ENCODE peak calls at places on chromosomes 13 and 19, in five cellular contexts. V is foreskin fibroblast; M is CD8-positive, alpha-beta T cell; D is neural crest cell; A is AG10803. X is an unnamed sample.
A peak's percentile ranks its signal among the peaks of the same experiment; 100 is the strongest.

GRCh38 chr19:2820112-2820702 is 539 bp downstream of the ZNF554 start:
- DNase-seq in V (no peak), M (no peak), D (peak; percentile 29), A (no peak), X (peak; percentile 66)

GRCh38 chr13:51714663-51715168 is 89.2 kb downstream of the DHRS12 start:
- DNase-seq in V (peak; percentile 70), M (no peak), D (no peak), A (peak; percentile 62), X (peak; percentile 33)

GRCh38 chr19:4061178-4061682 is 5.5 kb downstream of the ZBTB7A start:
- DNase-seq in V (no peak), M (no peak), D (no peak), A (peak; percentile 61), X (no peak)

GRCh38 chr19:51000981-51001380 is 423 bp downstream of the KLK8 start:
- DNase-seq in V (no peak), M (no peak), D (no peak), A (no peak), X (no peak)

GRCh38 chr13:72437458-72437857 is 290.0 kb downstream of the MZT1 start:
- DNase-seq in V (peak; percentile 1), M (no peak), D (no peak), A (peak; percentile 46), X (no peak)

GRCh38 chr13:67643656-67644055 is 413.5 kb upstream of the PCDH9 start:
- DNase-seq in V (no peak), M (no peak), D (no peak), A (no peak), X (no peak)

GRCh38 chr19:38656171-38656981 is 8.9 kb downstream of the ACTN4 start:
- DNase-seq in V (peak; percentile 77), M (no peak), D (no peak), A (peak; percentile 80), X (no peak)

GRCh38 chr19:46714523-46715106 is 2.3 kb downstream of the PRKD2 start:
- DNase-seq in V (no peak), M (peak; percentile 31), D (no peak), A (no peak), X (peak; percentile 90)

GRCh38 chr13:35812730-35813129 is 318.5 kb downstream of the DCLK1 start:
- DNase-seq in V (no peak), M (no peak), D (no peak), A (no peak), X (no peak)

GRCh38 chr13:98173431-98173921 is 3.6 kb downstream of the RNF113B start:
- DNase-seq in V (peak; percentile 95), M (no peak), D (no peak), A (peak; percentile 100), X (no peak)

GRCh38 chr13:88817560-88817959 is 1146.4 kb downstream of the SLITRK5 start:
- DNase-seq in V (no peak), M (no peak), D (no peak), A (no peak), X (no peak)

GRCh38 chr13:24512208-24513068 is at the start of gene PARP4:
- DNase-seq in V (peak; percentile 79), M (no peak), D (peak; percentile 53), A (peak; percentile 81), X (peak; percentile 86)

GRCh38 chr13:114067381-114067885 is 65.0 kb downstream of the RASA3 start:
- DNase-seq in V (peak; percentile 82), M (no peak), D (no peak), A (peak; percentile 90), X (peak; percentile 76)

GRCh38 chr13:98672947-98673545 is 79.4 kb downstream of the SLC15A1 start:
- DNase-seq in V (peak; percentile 50), M (no peak), D (peak; percentile 49), A (peak; percentile 77), X (peak; percentile 78)

GRCh38 chr13:40094056-40094455 is 438.6 kb downstream of the COG6 start:
- DNase-seq in V (no peak), M (no peak), D (no peak), A (no peak), X (no peak)

GRCh38 chr13:31274345-31274870 is 74.6 kb downstream of the B3GLCT start:
- DNase-seq in V (peak; percentile 65), M (no peak), D (peak; percentile 22), A (peak; percentile 66), X (no peak)

GRCh38 chr13:30312859-30313258 is 5.5 kb upstream of the KATNAL1 start:
- DNase-seq in V (no peak), M (no peak), D (no peak), A (peak; percentile 56), X (no peak)

GRCh38 chr19:50239916-50240585 is 36.6 kb downstream of the MYH14 start:
- DNase-seq in V (no peak), M (no peak), D (no peak), A (no peak), X (no peak)

GRCh38 chr13:109293166-109293565 is 493.2 kb downstream of the IRS2 start:
- DNase-seq in V (no peak), M (no peak), D (no peak), A (no peak), X (no peak)

GRCh38 chr13:68323106-68323505 is 1093.0 kb upstream of the PCDH9 start:
- DNase-seq in V (no peak), M (no peak), D (no peak), A (no peak), X (no peak)

GRCh38 chr13:23321534-23322241 is 111.8 kb downstream of the SACS start:
- DNase-seq in V (peak; percentile 91), M (no peak), D (no peak), A (peak; percentile 93), X (peak; percentile 53)

GRCh38 chr13:33893559-33893958 is 75.6 kb downstream of the RFC3 start:
- DNase-seq in V (no peak), M (no peak), D (no peak), A (no peak), X (no peak)

GRCh38 chr13:19984430-19985218 is 26.1 kb downstream of the ZMYM2 start:
- DNase-seq in V (peak; percentile 19), M (no peak), D (no peak), A (peak; percentile 56), X (peak; percentile 63)

GRCh38 chr19:45834970-45835369 is 19.9 kb upstream of the RSPH6A start:
- DNase-seq in V (no peak), M (no peak), D (no peak), A (no peak), X (no peak)

GRCh38 chr19:13430790-13431582 is 75.3 kb downstream of the CACNA1A start:
- DNase-seq in V (peak; percentile 31), M (peak; percentile 10), D (peak; percentile 44), A (peak; percentile 38), X (peak; percentile 54)

GRCh38 chr13:54949735-54950134 is 1921.1 kb downstream of the OLFM4 start:
- DNase-seq in V (no peak), M (no peak), D (no peak), A (no peak), X (no peak)

DNA sequence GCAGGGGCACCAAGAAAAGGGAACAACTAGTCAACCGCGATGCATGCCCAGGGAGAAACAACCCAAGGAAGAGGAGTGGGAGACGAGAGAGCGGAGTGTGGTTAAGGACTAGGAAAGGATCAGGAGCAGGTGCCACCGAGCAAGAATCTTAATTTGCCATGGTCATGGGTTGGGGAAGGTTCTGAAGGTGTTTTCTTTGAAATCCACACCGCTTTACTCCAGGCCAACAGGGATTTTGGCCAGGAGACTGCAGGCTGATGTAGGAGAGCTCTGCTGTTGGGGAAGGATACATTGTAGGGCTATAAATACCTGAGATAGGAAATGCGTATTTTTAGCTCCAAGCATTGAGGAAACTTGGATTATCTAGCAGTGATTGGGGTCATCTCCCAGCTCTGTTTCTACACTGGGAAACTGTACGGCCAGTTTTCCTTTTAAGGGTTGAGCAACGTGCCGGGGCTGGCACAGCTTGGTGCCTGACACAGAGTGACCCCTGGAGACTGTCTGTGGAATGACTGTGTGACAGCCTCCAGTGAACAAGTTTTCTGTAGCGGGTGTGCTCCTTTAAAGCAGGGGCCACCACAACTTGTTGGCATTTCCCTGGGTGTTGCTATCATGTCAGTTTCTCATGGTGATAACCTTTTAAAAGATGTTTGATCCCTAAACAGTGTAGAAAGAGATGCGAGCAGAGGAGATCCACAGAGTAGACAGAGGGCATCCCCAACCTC is 34.2 kb downstream of the ZNF536 start:
- DNase-seq in V (peak; percentile 18), M (no peak), D (peak; percentile 16), A (peak; percentile 61), X (peak; percentile 32)
- TF ChIP-seq CTCF in V (peak; percentile 29), M (no peak), D (peak; percentile 58), A (peak; percentile 76), X (peak; percentile 33)

DNA sequence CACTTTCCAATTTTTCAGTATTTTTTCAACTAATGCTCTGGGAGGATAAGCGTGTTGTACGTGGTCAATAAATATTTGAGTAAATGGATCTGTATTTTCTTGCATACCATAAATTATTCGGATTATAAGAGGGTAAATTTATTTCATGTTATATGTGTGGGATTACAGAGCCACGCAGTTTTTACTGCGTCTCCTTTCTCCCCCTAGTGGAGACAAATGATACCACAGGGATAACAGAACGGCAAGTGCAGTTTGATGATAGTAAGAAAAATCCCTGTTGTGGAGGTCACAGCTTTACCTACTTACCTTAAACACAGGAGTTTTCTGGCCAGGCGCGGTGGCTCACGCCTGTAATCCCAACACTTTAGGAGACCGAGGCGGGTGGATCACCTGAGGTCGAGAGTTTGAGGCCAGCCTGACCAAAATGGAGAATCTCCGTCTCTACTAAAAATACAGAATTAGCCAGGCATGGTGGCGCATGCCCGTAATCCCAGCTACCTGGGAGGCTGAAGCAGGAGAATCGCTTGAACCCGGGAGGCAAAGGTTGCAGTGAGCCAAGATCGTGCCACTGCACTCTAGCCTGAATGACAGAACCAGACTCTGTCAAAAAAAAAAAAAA is 16.8 kb downstream of the MBD3L2B start:
- DNase-seq in V (peak; percentile 16), M (no peak), D (peak; percentile 10), A (peak; percentile 44), X (peak; percentile 38)
- TF ChIP-seq CTCF in V (peak; percentile 53), M (peak; percentile 72), D (peak; percentile 83), A (peak; percentile 90), X (peak; percentile 50)

DNA sequence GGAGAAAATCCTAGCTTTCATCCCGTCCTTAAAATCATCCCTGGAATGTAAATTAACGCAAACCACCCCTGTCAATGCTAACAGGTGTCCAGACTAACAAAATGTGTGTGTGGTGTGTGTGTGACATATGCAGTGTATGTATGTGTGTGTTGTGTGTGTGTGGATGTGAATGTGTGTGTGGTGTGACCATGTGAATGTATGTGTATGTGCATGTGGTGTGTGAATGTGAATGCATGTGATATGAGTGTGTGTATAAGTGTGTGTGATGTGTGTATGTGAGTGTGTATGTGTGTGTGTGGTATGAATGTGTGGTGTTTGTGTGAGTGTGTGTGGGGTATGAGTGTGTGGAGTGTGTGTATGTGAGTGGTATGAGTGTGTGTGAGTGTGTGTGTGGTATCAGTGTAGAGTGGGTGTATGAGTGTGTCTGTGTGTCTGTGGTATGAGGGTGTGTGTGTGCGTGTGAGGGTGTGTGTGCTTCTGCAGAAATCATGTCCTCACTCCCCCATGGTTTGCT is 190.8 kb downstream of the TEX29 start:
- DNase-seq in V (no peak), M (no peak), D (no peak), A (no peak), X (no peak)
- TF ChIP-seq CTCF in V (no peak), M (no peak), D (no peak), A (no peak), X (no peak)

GRCh38 chr19:41957161-41957837 is 1.8 kb downstream of the RABAC1 start:
- DNase-seq in V (no peak), M (no peak), D (no peak), A (no peak), X (no peak)

GRCh38 chr19:41957838-41958366 is 1.2 kb downstream of the RABAC1 start:
- DNase-seq in V (peak; percentile 78), M (no peak), D (peak; percentile 54), A (peak; percentile 79), X (peak; percentile 90)

GRCh38 chr19:41960973-41961372 is 1.9 kb upstream of the RABAC1 start:
- DNase-seq in V (no peak), M (no peak), D (no peak), A (no peak), X (no peak)

GRCh38 chr19:41958367-41959055 is 610 bp downstream of the RABAC1 start:
- DNase-seq in V (peak; percentile 58), M (peak; percentile 55), D (peak; percentile 65), A (peak; percentile 64), X (peak; percentile 89)

GRCh38 chr19:41959056-41960053 is at the start of gene RABAC1:
- DNase-seq in V (peak; percentile 87), M (peak; percentile 73), D (peak; percentile 85), A (peak; percentile 86), X (peak; percentile 96)
- TF ChIP-seq CTCF in V (peak; percentile 20), M (peak; percentile 26), D (peak; percentile 42), A (peak; percentile 38), X (peak; percentile 58)

X was measured in GM13977.